ENCODE peak calls at places on chromosomes 6 and 20, in four cellular contexts. C is K562, T is GM12878, R is HepG2. J is an unnamed sample.

GRCh38 chr6:75204222-75204958 is 1.5 kb downstream of the COL12A1 start:
- DNase-seq in C (peak), T (no peak), R (peak), J (peak)

GRCh38 chr6:53811082-53811481 is 16.3 kb downstream of the LRRC1 start:
- DNase-seq in C (no peak), T (peak), R (peak), J (no peak)

GRCh38 chr6:108260126-108260808 is 573 bp downstream of the SNX3 start:
- DNase-seq in C (peak), T (peak), R (no peak), J (no peak)

GRCh38 chr20:44752099-44752931 is 6.7 kb downstream of the KCNK15 start:
- DNase-seq in C (no peak), T (no peak), R (no peak), J (no peak)

GRCh38 chr6:30200551-30201281 is 12.5 kb downstream of the TRIM26 start:
- DNase-seq in C (no peak), T (peak), R (no peak), J (no peak)

GRCh38 chr20:32773880-32774279 is 11.7 kb downstream of the DNMT3B start:
- DNase-seq in C (no peak), T (no peak), R (no peak), J (no peak)

GRCh38 chr6:164455835-164456234 is 853.6 kb downstream of the C6orf118 start:
- DNase-seq in C (no peak), T (no peak), R (no peak), J (no peak)

GRCh38 chr6:93896081-93896480 is 476.7 kb upstream of the EPHA7 start:
- DNase-seq in C (no peak), T (no peak), R (no peak), J (no peak)

GRCh38 chr6:145137425-145137824 is 597.9 kb downstream of the EPM2A start:
- DNase-seq in C (no peak), T (no peak), R (peak), J (no peak)

GRCh38 chr6:67933278-67933677 is 701.8 kb upstream of the ADGRB3 start:
- DNase-seq in C (no peak), T (no peak), R (no peak), J (no peak)

GRCh38 chr6:161498359-161498758 is 224.5 kb upstream of the AGPAT4 start:
- DNase-seq in C (peak), T (no peak), R (peak), J (peak)

GRCh38 chr20:10412591-10413408 is 21.2 kb downstream of the MKKS start:
- DNase-seq in C (no peak), T (no peak), R (no peak), J (no peak)

GRCh38 chr6:92810913-92811312 is 608.4 kb downstream of the EPHA7 start:
- DNase-seq in C (peak), T (peak), R (peak), J (peak)

GRCh38 chr6:97189767-97190166 is 93.2 kb downstream of the MMS22L start:
- DNase-seq in C (no peak), T (no peak), R (no peak), J (no peak)

GRCh38 chr20:23305098-23305497 is 45.5 kb upstream of the NXT1 start:
- DNase-seq in C (no peak), T (no peak), R (no peak), J (no peak)

GRCh38 chr20:38222231-38222922 is 38.2 kb downstream of the KIAA1755 start:
- DNase-seq in C (peak), T (no peak), R (peak), J (peak)

GRCh38 chr20:7817286-7817685 is 123.0 kb downstream of the HAO1 start:
- DNase-seq in C (no peak), T (no peak), R (no peak), J (no peak)

GRCh38 chr6:138567052-138567451 is 67.8 kb upstream of the NHSL1 start:
- DNase-seq in C (no peak), T (no peak), R (no peak), J (no peak)

GRCh38 chr6:101486124-101486523 is 92.6 kb downstream of the GRIK2 start:
- DNase-seq in C (no peak), T (no peak), R (no peak), J (no peak)

GRCh38 chr6:158544428-158544827 is 15.5 kb upstream of the TMEM181 start:
- DNase-seq in C (peak), T (no peak), R (no peak), J (no peak)

GRCh38 chr6:133584903-133585302 is 304.0 kb upstream of the TCF21 start:
- DNase-seq in C (no peak), T (no peak), R (no peak), J (no peak)

GRCh38 chr20:40843251-40843650 is 154.2 kb upstream of the MAFB start:
- DNase-seq in C (no peak), T (no peak), R (no peak), J (no peak)

GRCh38 chr6:43171284-43172126 is 436 bp downstream of the SRF start:
- DNase-seq in C (peak), T (no peak), R (no peak), J (peak)

GRCh38 chr20:51810155-51811039 is 8.1 kb upstream of the SALL4 start:
- DNase-seq in C (no peak), T (no peak), R (peak), J (no peak)

GRCh38 chr20:5448449-5449118 is 131.8 kb upstream of the PROKR2 start:
- DNase-seq in C (peak), T (no peak), R (peak), J (peak)

GRCh38 chr6:35438378-35438777 is 13.8 kb upstream of the FANCE start:
- DNase-seq in C (no peak), T (no peak), R (no peak), J (no peak)

GRCh38 chr6:152474341-152474740 is 162.8 kb downstream of the SYNE1 start:
- DNase-seq in C (no peak), T (no peak), R (no peak), J (no peak)

GRCh38 chr6:38169826-38170526 is 350.4 kb downstream of the ZFAND3 start:
- DNase-seq in C (no peak), T (no peak), R (no peak), J (no peak)

GRCh38 chr6:10901751-10902150 is 14.9 kb downstream of the SYCP2L start:
- DNase-seq in C (no peak), T (peak), R (no peak), J (no peak)

DNA sequence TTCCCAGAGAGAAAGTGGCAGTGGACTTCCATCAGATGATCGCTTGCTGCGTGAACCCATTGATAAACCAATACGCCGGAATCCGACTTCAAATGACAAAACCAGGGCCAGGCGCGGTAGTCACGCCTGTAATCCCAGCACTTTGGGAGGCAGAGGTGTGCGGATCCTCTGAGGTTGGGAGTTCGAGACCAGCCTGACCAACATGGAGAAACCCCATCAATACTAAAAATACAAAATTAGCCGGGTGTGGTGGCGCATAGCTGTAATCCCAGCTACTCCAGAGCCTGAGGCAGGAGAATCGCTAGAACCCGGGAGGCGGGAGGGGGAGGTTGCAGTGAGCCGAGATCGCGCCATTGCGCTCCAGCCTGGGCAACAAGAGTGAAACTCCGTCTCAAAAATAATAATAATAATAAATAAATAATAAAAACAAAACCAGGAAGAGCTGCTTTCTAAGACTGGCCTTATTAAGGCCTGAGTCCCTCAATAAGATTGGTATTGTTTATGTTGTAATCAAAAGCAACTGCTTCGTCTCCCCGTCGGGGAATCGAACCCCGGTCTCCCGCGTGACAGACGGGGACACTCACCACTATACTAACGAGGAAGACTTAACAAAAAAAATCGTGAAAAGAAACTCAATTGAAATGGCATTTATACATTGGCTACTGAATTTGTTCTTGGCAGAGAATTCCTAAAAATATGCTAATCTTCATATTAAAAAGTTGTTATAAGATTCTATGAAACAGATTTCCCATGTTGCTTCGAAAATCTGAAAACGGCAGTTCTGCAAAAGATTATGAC is 110.2 kb upstream of the ZNF184 start:
- DNase-seq in C (peak), T (no peak), R (peak), J (peak)
- TF ChIP-seq FOXM1 in C (no peak), T (no peak), R (no peak), J (no peak)

DNA sequence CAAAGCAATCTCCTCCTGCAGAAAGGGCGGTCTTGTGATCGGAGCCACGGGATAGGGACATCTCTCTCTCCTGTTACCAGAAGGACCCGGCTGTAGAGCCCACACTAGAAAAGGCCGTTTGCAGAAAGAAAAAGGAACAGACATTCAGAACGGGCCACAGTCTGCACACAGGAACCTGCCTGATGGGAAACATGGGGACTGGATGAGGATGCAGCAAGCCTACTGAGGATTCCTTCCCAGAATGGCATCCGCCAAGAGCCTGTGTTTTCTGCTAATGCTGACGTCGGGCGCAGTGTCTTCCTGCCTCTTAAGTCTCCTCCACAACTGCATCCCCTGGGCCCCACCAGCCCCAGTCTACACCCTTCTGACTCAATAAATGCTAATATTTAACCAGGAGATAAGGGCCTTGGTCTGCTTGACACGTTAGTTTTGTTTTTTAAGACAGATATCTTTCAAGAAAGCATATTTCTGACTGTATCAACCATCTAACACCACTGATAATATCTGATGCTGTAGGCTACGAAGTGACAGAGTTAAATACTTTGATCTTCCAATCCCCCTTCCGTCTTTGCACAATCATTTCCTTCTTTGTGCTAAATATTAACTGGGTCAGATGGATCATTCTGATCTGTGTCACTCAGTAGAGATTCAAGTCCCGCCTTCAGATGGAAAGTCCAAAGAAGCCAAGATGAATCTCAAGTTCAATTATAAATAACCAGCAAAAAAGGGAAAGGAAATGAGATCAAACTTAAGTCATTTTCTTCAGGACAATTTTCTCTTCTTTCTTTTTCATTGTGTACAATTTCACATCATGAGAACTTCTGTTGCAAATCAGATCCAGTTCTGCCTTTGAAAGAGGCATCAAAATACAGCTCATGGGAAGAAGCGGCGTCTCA is 20.7 kb downstream of the FAM50B start:
- DNase-seq in C (no peak), T (no peak), R (peak), J (no peak)
- TF ChIP-seq EP300 in C (no peak), T (no peak), R (peak), J (no peak)

DNA sequence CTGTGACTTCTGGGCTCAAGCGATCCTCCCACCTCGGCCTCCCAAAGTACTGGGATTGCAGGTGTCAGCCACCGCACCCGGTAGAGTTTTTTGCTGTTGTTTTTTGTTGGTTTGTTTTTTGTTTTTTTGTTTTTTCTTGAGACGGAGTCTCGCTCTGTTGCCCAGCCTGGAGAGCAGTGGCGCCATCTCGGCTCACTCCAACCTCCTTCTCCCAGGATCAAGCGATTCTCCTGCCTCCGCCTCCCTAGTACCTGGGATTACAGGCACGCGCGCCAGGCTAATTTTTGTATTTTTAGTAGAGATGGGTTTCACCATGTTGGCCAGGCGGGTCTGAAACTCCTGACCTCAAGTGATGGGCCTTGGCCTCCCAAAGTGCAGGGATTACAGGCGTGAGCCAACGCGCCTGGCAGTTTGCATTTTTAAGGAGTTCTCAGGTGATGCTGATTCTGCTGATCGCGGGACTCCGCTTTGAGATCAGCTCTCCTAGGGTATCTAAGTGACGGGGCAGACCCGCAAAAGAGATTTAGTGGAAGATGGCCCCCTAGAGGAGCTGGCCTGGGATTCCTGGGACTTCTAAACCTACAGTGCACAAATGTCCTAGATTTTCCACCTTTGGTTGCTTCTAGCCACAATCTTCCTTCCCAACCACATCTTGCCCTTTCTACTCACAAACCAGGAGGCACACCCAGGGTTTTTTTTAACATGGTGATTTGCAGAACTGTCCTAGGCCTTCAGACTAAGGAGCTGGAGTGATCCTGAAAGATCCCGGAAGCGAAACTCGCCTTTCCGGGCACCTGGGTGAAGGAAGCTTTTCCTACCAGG is 45.2 kb downstream of the DPPA5 start:
- DNase-seq in C (peak), T (no peak), R (no peak), J (no peak)
- TF ChIP-seq FOXM1 in C (no peak), T (no peak), R (no peak), J (no peak)

GRCh38 chr20:50415516-50416268 is 94.5 kb upstream of the PTPN1 start:
- DNase-seq in C (no peak), T (no peak), R (peak), J (peak)
- TF ChIP-seq EP300 in C (no peak), T (no peak), R (no peak), J (no peak)

J was measured in SK-N-SH.